ENCODE peak calls at places on chromosomes 6 and 20, in six cellular contexts. B is Daoy; R is GM12892; U is AG08396; Y is RKO; W is stimulated activated CD4-positive, alpha-beta T cell treated with anti-CD3 and anti-CD28 coated beads, Interleukin-1b, Interleukin-23, amount 100 ng/mL, for 48 hours. T is an unnamed sample.

GRCh38 chr6:22929228-22929627 is 359.9 kb downstream of the HDGFL1 start:
- DNase-seq in B (peak; percentile 20), R (no peak), U (no peak), Y (no peak), W (no peak), T (no peak)

GRCh38 chr6:44514576-44515193 is 127.2 kb downstream of the CDC5L start:
- DNase-seq in B (no peak), R (no peak), U (no peak), Y (no peak), W (no peak), T (no peak)

GRCh38 chr20:32960849-32961731 is 43.1 kb downstream of the SUN5 start:
- DNase-seq in B (no peak), R (no peak), U (peak; percentile 1), Y (no peak), W (no peak), T (no peak)

GRCh38 chr20:24915440-24915839 is 33.6 kb upstream of the CST7 start:
- DNase-seq in B (no peak), R (no peak), U (no peak), Y (no peak), W (no peak), T (no peak)

GRCh38 chr6:124119591-124119990 is 315.9 kb downstream of the NKAIN2 start:
- DNase-seq in B (no peak), R (no peak), U (no peak), Y (no peak), W (no peak), T (no peak)

GRCh38 chr6:2028457-2029038 is 216.9 kb downstream of the GMDS start:
- DNase-seq in B (no peak), R (peak; percentile 2), U (no peak), Y (no peak), W (no peak), T (no peak)

GRCh38 chr20:44651507-44652373 is at the start of gene ADA:
- DNase-seq in B (peak; percentile 56), R (no peak), U (peak; percentile 88), Y (peak; percentile 67), W (peak; percentile 36), T (peak; percentile 28)

GRCh38 chr20:51360451-51361230 is 181.9 kb downstream of the NFATC2 start:
- DNase-seq in B (peak; percentile 98), R (no peak), U (peak; percentile 83), Y (peak; percentile 84), W (no peak), T (peak; percentile 100)

GRCh38 chr6:52538252-52538905 is 38.5 kb downstream of the TRAM2 start:
- DNase-seq in B (peak; percentile 59), R (no peak), U (no peak), Y (no peak), W (no peak), T (no peak)

GRCh38 chr6:66848244-66848953 is 1141.4 kb upstream of the EYS start:
- DNase-seq in B (no peak), R (no peak), U (no peak), Y (no peak), W (no peak), T (no peak)

GRCh38 chr6:43188426-43188825 is 6.4 kb downstream of the CUL9 start:
- DNase-seq in B (no peak), R (no peak), U (no peak), Y (no peak), W (no peak), T (no peak)

GRCh38 chr6:165694296-165694695 is 31.3 kb upstream of the PDE10A start:
- DNase-seq in B (no peak), R (no peak), U (no peak), Y (no peak), W (no peak), T (no peak)

GRCh38 chr6:151389640-151390275 is 1.6 kb downstream of the ZBTB2 start:
- DNase-seq in B (peak; percentile 82), R (no peak), U (peak; percentile 56), Y (peak; percentile 66), W (no peak), T (no peak)

GRCh38 chr6:8182857-8183256 is 80.5 kb upstream of the EEF1E1 start:
- DNase-seq in B (no peak), R (no peak), U (no peak), Y (no peak), W (no peak), T (no peak)

GRCh38 chr20:63043348-63044203 is 36.8 kb upstream of the BHLHE23 start:
- DNase-seq in B (no peak), R (no peak), U (no peak), Y (no peak), W (no peak), T (no peak)

GRCh38 chr20:45857114-45857835 is at the start of the genes ACOT8 and ZSWIM3:
- DNase-seq in B (peak; percentile 99), R (peak; percentile 99), U (peak; percentile 99), Y (peak; percentile 100), W (peak; percentile 95), T (peak; percentile 100)

GRCh38 chr6:12208190-12208589 is 82.0 kb upstream of the EDN1 start:
- DNase-seq in B (peak; percentile 54), R (no peak), U (no peak), Y (peak; percentile 29), W (peak; percentile 54), T (peak; percentile 47)

GRCh38 chr20:62588458-62589149 is 53.7 kb upstream of the SLCO4A1 start:
- DNase-seq in B (peak; percentile 23), R (no peak), U (no peak), Y (no peak), W (no peak), T (no peak)

GRCh38 chr6:105817370-105817769 is 268.8 kb upstream of the PRDM1 start:
- DNase-seq in B (no peak), R (no peak), U (no peak), Y (no peak), W (no peak), T (no peak)

GRCh38 chr20:54027704-54028103 is 42.7 kb downstream of the BCAS1 start:
- DNase-seq in B (no peak), R (no peak), U (no peak), Y (no peak), W (no peak), T (no peak)

GRCh38 chr6:43271944-43272343 is 26.1 kb upstream of the SLC22A7 start:
- DNase-seq in B (no peak), R (no peak), U (no peak), Y (no peak), W (no peak), T (no peak)

GRCh38 chr6:28751514-28751913 is 172.3 kb downstream of the TRIM27 start:
- DNase-seq in B (no peak), R (no peak), U (no peak), Y (no peak), W (no peak), T (no peak)

GRCh38 chr6:134533991-134534390 is 216.1 kb upstream of the SGK1 start:
- DNase-seq in B (no peak), R (no peak), U (no peak), Y (no peak), W (no peak), T (no peak)

GRCh38 chr6:73121421-73121993 is 103.8 kb downstream of the KHDC1L start:
- DNase-seq in B (peak; percentile 78), R (no peak), U (peak; percentile 35), Y (peak; percentile 43), W (no peak), T (peak; percentile 61)

GRCh38 chr6:38929560-38929959 is 119.0 kb upstream of the GLP1R start:
- DNase-seq in B (no peak), R (no peak), U (no peak), Y (no peak), W (no peak), T (no peak)

GRCh38 chr6:108180776-108181175 is 15.0 kb downstream of the NR2E1 start:
- DNase-seq in B (no peak), R (no peak), U (no peak), Y (no peak), W (no peak), T (no peak)

GRCh38 chr6:89492025-89492640 is 59.2 kb downstream of the ANKRD6 start:
- DNase-seq in B (no peak), R (no peak), U (no peak), Y (no peak), W (no peak), T (no peak)

GRCh38 chr6:113644861-113645575 is 212.1 kb upstream of the MARCKS start:
- DNase-seq in B (peak; percentile 89), R (no peak), U (peak; percentile 48), Y (peak; percentile 29), W (no peak), T (peak; percentile 84)

GRCh38 chr6:82869493-82869892 is 196.1 kb downstream of the UBE3D start:
- DNase-seq in B (no peak), R (no peak), U (no peak), Y (no peak), W (no peak), T (no peak)

GRCh38 chr6:142796571-142796970 is 148.4 kb downstream of the HIVEP2 start:
- DNase-seq in B (no peak), R (no peak), U (no peak), Y (no peak), W (no peak), T (peak; percentile 50)

GRCh38 chr6:128954308-128955043 is 71.5 kb downstream of the LAMA2 start:
- DNase-seq in B (no peak), R (no peak), U (no peak), Y (no peak), W (no peak), T (no peak)

GRCh38 chr20:60030471-60030870 is 72.2 kb downstream of the CDH26 start:
- DNase-seq in B (no peak), R (no peak), U (no peak), Y (no peak), W (no peak), T (no peak)

GRCh38 chr6:99746261-99746895 is 139.7 kb downstream of the PRDM13 start:
- DNase-seq in B (peak; percentile 60), R (no peak), U (peak; percentile 52), Y (peak; percentile 81), W (peak; percentile 26), T (peak; percentile 68)

GRCh38 chr20:1879934-1880333 is 15.3 kb upstream of the SIRPA start:
- DNase-seq in B (no peak), R (no peak), U (no peak), Y (no peak), W (no peak), T (no peak)

GRCh38 chr20:45028424-45029136 is 62.3 kb downstream of the STK4 start:
- DNase-seq in B (no peak), R (no peak), U (no peak), Y (no peak), W (no peak), T (no peak)

GRCh38 chr20:51525241-51526104 is 17.0 kb downstream of the NFATC2 start:
- DNase-seq in B (no peak), R (no peak), U (no peak), Y (no peak), W (peak; percentile 55), T (no peak)

GRCh38 chr20:37522258-37523011 is 1.4 kb downstream of the NNAT start:
- DNase-seq in B (no peak), R (no peak), U (no peak), Y (no peak), W (no peak), T (no peak)